ENCODE peak calls at places on chromosome 2, in four cellular contexts. B is ovary, N is endodermal cell, F is kidney epithelial cell. R is an unnamed sample.

GRCh38 chr2:204019572-204020501 is 83.3 kb downstream of the ICOS start:
- DNase-seq in F (peak; percentile 71), B (no peak), N (no peak), R (no peak)

GRCh38 chr2:66577331-66578041 is 142.6 kb downstream of the MEIS1 start:
- DNase-seq in B (peak; percentile 61), N (peak; percentile 79), F (no peak), R (no peak)

GRCh38 chr2:23330214-23330613 is 54.8 kb upstream of the KLHL29 start:
- DNase-seq in F (no peak), B (no peak), N (peak; percentile 94), R (no peak)

GRCh38 chr2:48738806-48739205 is 16.7 kb downstream of the LHCGR start:
- DNase-seq in N (no peak), B (no peak), F (no peak), R (no peak)

GRCh38 chr2:238868616-238869292 is 20.9 kb downstream of the TWIST2 start:
- DNase-seq in F (no peak), N (peak; percentile 51), B (peak; percentile 77), R (no peak)

GRCh38 chr2:3434654-3435053 is 55.2 kb downstream of the TRAPPC12 start:
- DNase-seq in N (peak; percentile 21), B (no peak), F (no peak), R (no peak)

GRCh38 chr2:169047253-169048250 is 16.4 kb upstream of the ABCB11 start:
- DNase-seq in F (no peak), N (no peak), B (no peak), R (no peak)

GRCh38 chr2:195498176-195498575 is 158.8 kb upstream of the SLC39A10 start:
- DNase-seq in N (peak; percentile 83), F (no peak), B (no peak), R (no peak)

GRCh38 chr2:54176577-54176976 is 61.2 kb downstream of the ACYP2 start:
- DNase-seq in F (no peak), B (no peak), N (peak; percentile 87), R (no peak)

GRCh38 chr2:19035238-19035637 is 323.2 kb downstream of the OSR1 start:
- DNase-seq in B (peak; percentile 68), N (no peak), F (no peak), R (no peak)

GRCh38 chr2:59889305-59889704 is 664.1 kb downstream of the BCL11A start:
- DNase-seq in N (no peak), F (no peak), B (no peak), R (no peak)

GRCh38 chr2:190649798-190650390 is 1.0 kb downstream of the NAB1 start:
- DNase-seq in F (no peak), B (no peak), N (no peak), R (no peak)

GRCh38 chr2:95276888-95277245 is 2.6 kb downstream of the PROM2 start:
- DNase-seq in B (no peak), N (no peak), F (no peak), R (no peak)

GRCh38 chr2:209578394-209579006 is 154.7 kb downstream of the MAP2 start:
- DNase-seq in F (no peak), B (no peak), N (no peak), R (no peak)

GRCh38 chr2:205570641-205571040 is 111.7 kb upstream of the NRP2 start:
- DNase-seq in F (no peak), N (no peak), B (no peak), R (no peak)

GRCh38 chr2:165018207-165018606 is 62.9 kb upstream of the SLC38A11 start:
- DNase-seq in B (no peak), N (peak; percentile 67), F (no peak), R (no peak)

DNA sequence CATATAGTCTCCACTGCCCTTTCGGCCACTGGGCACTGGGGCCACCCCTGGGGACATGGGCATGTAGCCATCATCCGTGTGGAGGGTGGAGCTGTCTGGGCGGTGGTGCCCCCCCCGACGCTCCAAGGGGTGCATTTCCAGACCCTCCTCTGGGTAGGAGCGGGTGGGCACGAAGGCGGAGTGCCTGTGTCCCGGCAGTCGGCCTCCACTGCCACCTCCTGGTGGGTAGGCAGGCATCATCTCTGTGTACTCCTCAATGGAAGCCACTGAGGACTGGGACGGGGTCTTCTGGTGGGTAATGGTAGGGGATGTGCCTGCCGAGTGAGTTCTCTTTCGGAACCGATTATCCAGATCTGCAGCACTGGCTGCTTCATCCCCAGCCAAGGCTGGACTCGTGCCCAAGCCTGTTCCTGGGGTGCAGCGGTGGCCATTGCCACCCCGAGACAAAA is 2.8 kb downstream of the IRS1 start:
- DNase-seq in F (no peak), N (peak; percentile 59), B (peak; percentile 71), R (no peak)
- H3K4me3 ChIP-seq in F (no peak overlapping the region), N (no peak overlapping the region), B (peak overlapping the region; percentile 93), R (peak overlapping the region; percentile 83)

GRCh38 chr2:153476491-153477095 is 2.0 kb downstream of the RPRM start:
- DNase-seq in B (peak; percentile 43), F (no peak), N (no peak), R (no peak)
- H3K4me3 ChIP-seq in B (peak overlapping the region; percentile 50), F (peak overlapping the region; percentile 9), N (peak overlapping the region; percentile 94), R (no peak overlapping the region)

DNA sequence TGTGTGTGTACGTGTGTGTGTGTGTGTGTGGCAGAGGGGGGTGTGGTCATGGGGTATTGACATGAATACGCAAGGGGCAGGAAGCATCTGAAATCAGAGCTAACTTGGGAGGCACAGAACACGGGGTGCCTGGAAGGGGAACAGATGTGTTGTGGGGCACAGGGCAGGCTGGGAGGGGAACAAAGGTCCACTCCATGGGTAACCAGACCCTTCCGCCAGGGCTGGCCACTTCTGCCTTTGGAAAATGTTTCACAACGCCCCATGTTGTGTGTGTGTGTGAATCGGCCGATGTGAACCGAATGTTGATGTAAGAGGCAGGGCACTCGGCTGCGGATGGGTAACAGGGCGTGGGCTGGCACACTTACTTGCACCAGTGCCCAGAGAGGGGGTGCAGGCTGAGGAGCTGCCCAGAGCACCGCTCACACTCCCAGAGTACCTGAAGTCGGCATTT is at the start of gene SLC11A1:
- DNase-seq in F (no peak), N (no peak), B (no peak), R (no peak)
- H3K4me3 ChIP-seq in F (no peak within 1 kb of the TSS), N (no peak within 1 kb of the TSS), B (no peak within 1 kb of the TSS), R (no peak within 1 kb of the TSS)

GRCh38 chr2:226118471-226119429 is 680.9 kb downstream of the IRS1 start:
- DNase-seq in N (no peak), B (peak; percentile 28), F (peak; percentile 67), R (peak; percentile 73)
- H3K4me3 ChIP-seq in N (no peak overlapping the region), B (peak overlapping the region; percentile 4), F (no peak overlapping the region), R (peak overlapping the region; percentile 19)

DNA sequence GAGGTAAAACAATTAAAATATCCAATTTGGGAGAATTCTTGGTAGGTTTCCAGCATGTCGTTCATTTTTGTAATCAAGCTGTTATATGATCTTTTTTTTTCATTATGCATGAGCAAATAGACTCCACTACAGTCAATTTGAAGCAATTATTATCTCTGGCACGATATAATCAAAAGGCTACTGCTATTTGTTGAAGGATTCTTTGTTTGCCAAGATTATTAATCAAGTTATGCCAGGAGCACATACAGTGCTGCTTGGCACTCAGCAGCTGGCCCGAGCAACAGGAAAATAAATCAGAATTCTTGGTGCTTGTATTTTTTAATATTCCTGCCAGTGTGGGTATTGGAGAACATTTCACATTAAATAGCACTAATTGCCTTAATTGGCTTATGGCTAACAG is 279.5 kb downstream of the RND3 start:
- DNase-seq in F (no peak), B (no peak), N (no peak), R (no peak)
- H3K4me3 ChIP-seq in F (no peak overlapping the region), B (no peak overlapping the region), N (no peak overlapping the region), R (no peak overlapping the region)

DNA sequence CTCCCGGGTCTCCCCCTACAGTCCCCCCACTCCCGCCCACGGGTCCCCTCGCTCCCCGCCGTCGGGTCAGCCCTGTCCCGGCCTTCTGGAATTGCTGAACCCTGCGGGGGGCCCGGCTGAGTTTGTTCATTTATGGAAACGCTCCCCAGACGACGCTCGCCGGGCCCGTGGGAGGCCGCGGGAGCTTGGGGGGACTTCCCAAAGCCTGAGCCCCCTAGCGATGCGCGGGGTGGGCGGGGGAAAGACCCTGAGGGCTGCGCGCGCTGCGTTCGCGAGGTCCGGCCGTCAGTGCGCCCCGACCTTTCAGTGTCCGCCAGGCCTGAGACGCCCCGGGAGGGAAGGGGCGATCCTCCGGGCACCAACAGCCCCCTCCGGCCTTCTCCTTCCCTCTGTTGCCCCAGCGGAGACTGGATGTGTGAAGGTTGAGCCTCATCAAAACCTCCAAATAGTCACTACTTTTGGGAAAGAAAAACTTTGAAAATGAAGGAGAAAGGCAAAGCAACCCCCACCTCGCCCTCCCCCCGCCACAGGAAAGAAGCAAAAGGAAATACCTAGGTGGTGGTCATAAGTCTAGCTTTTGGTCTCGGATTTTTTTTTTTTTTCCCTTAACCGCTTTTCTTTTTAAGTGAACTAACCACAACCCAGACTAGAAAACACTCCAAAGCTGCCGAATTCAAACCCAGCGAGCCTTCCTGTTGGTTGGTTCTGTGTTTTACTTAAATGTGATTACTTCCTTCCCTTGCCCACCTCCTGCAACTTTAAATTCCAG is 509 bp upstream of the CYS1 start:
- DNase-seq in N (peak; percentile 65), B (peak; percentile 57), F (no peak), R (no peak)
- H3K4me3 ChIP-seq in N (no peak overlapping the region), B (peak overlapping the region; percentile 63), F (peak overlapping the region; percentile 56), R (peak overlapping the region; percentile 45)

DNA sequence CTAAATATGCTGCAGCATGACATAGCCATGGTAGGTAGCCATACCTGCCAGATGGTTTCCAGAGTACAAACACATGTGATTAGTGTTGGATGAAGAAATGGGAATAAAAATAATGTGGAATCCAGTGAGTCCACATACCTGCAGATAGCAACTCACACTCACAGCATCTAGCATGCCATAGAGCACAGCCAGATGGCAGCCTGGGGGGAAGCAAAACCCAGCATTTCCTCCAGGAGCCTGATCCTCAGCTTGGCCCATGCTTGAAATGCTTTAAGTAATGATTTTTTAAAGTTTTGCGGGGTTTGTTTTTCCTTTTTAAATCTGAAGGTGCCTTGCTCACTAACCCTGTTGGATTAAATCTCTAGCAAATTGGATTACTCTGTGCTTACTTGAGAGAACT is 535.1 kb downstream of the STK39 start:
- DNase-seq in F (no peak), N (no peak), B (no peak), R (no peak)
- H3K4me3 ChIP-seq in F (no peak overlapping the region), N (peak overlapping the region; percentile 24), B (no peak overlapping the region), R (no peak overlapping the region)

GRCh38 chr2:28103611-28104010 is 213.1 kb downstream of the BABAM2 start:
- DNase-seq in F (no peak), N (no peak), B (no peak), R (no peak)

GRCh38 chr2:28096421-28096820 is 205.9 kb downstream of the BABAM2 start:
- DNase-seq in B (no peak), F (no peak), N (no peak), R (no peak)

GRCh38 chr2:28101123-28101522 is 210.6 kb downstream of the BABAM2 start:
- DNase-seq in B (no peak), N (no peak), F (no peak), R (no peak)

GRCh38 chr2:28102455-28102874 is 211.9 kb downstream of the BABAM2 start:
- DNase-seq in F (no peak), B (no peak), N (no peak), R (no peak)

DNA sequence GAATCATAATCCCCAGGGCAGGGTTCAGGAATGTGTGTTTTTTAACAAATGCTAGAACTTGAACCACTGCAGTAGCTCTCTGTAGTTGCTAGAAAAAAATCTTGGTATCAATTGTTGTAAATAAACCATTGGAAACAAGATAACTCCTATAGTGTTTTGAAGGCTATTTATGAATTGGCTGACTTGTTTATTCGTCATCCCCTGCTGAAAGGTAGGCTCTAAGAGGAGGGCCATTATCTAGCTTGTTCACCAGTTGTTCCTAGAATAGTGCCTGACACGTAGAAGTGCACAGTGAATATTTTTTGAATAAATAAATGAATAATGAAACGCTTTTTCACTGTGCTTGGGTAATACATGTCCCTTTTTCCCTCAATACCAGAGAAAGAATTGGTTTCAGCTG is 211.4 kb downstream of the BABAM2 start:
- DNase-seq in F (no peak), B (no peak), N (no peak), R (no peak)
- H3K4me3 ChIP-seq in F (no peak overlapping the region), B (no peak overlapping the region), N (no peak overlapping the region), R (no peak overlapping the region)

R was measured in AG04449.